ENCODE peak calls at places on chromosome 19, in six cellular contexts. F, Y, R, H, S and V are unnamed samples.

GRCh38 chr19:49339364-49340068 is 4.3 kb downstream of the CD37 start:
- DNase-seq in S (no peak), R (peak), Y (peak), H (peak), F (peak), V (no peak)

GRCh38 chr19:27767234-27767633 is 1445.7 kb downstream of the UQCRFS1 start:
- DNase-seq in H (no peak), S (no peak), F (no peak), R (no peak), Y (no peak), V (no peak)

GRCh38 chr19:37936166-37936565 is 29.2 kb downstream of the SIPA1L3 start:
- DNase-seq in H (no peak), R (peak), S (no peak), F (no peak), Y (no peak), V (no peak)

GRCh38 chr19:33731886-33732285 is 64.8 kb upstream of the KCTD15 start:
- DNase-seq in Y (no peak), F (no peak), H (no peak), S (no peak), R (no peak), V (no peak)

GRCh38 chr19:30649934-30650614 is 277.9 kb downstream of the ZNF536 start:
- DNase-seq in Y (no peak), S (peak), R (no peak), F (peak), H (no peak), V (peak)

GRCh38 chr19:5340637-5341447 is at the start of gene PTPRS:
- DNase-seq in S (no peak), Y (peak), F (peak), H (peak), R (peak), V (peak)

GRCh38 chr19:21047712-21048111 is 27.3 kb downstream of the ZNF430 start:
- DNase-seq in Y (no peak), F (no peak), S (no peak), H (no peak), R (no peak), V (no peak)

GRCh38 chr19:23461120-23461519 is 65.8 kb upstream of the ZNF91 start:
- DNase-seq in Y (no peak), F (no peak), R (no peak), H (no peak), S (no peak), V (no peak)

GRCh38 chr19:15280915-15281683 is 48.9 kb upstream of the EPHX3 start:
- DNase-seq in S (no peak), Y (peak), R (peak), H (no peak), F (peak), V (no peak)

GRCh38 chr19:33226550-33227241 is 1.0 kb upstream of the SLC7A10 start:
- DNase-seq in R (peak), Y (no peak), F (no peak), S (no peak), H (peak), V (no peak)

GRCh38 chr19:10961763-10962536 is 1.1 kb downstream of the SMARCA4 start:
- DNase-seq in S (no peak), Y (no peak), R (no peak), F (peak), H (no peak), V (no peak)

GRCh38 chr19:21117041-21117907 is 24.6 kb upstream of the ZNF431 start:
- DNase-seq in Y (no peak), S (no peak), F (no peak), R (no peak), H (no peak), V (no peak)

GRCh38 chr19:52689804-52690394 is 44.9 kb downstream of the ZNF611 start:
- DNase-seq in H (no peak), F (peak), R (peak), S (no peak), Y (peak), V (no peak)

GRCh38 chr19:48713041-48713863 is 6.3 kb downstream of the MAMSTR start:
- DNase-seq in Y (no peak), S (no peak), H (no peak), R (no peak), F (no peak), V (no peak)

GRCh38 chr19:29687897-29688728 is 22.9 kb downstream of the PLEKHF1 start:
- DNase-seq in H (no peak), R (no peak), S (no peak), F (peak), Y (no peak), V (no peak)

GRCh38 chr19:38877781-38878574 is at the start of gene RINL:
- DNase-seq in F (peak), H (no peak), R (peak), Y (no peak), S (no peak), V (peak)

GRCh38 chr19:45901432-45901903 is 945 bp downstream of the MYPOP start:
- DNase-seq in S (no peak), R (peak), Y (no peak), H (no peak), F (peak), V (no peak)

GRCh38 chr19:12194827-12195500 is 32.1 kb downstream of the ZNF136 start:
- DNase-seq in Y (peak), F (peak), S (no peak), R (peak), H (no peak), V (no peak)

GRCh38 chr19:42281175-42282035 is 12.4 kb downstream of the CIC start:
- DNase-seq in F (peak), H (no peak), S (no peak), R (peak), Y (peak), V (no peak)

GRCh38 chr19:51339687-51340656 is 2.0 kb downstream of the VSIG10L start:
- DNase-seq in Y (peak), H (peak), F (peak), R (peak), S (peak), V (peak)
- TF ChIP-seq POLR2A in Y (no peak), H (peak), F (no peak), R (no peak), S (peak), V (no peak)

GRCh38 chr19:35027851-35028599 is 2.2 kb upstream of the SCN1B start:
- DNase-seq in F (no peak), Y (no peak), R (no peak), H (no peak), S (no peak), V (no peak)
- TF ChIP-seq POLR2AphosphoS5 in F (no peak), Y (no peak), R (no peak), H (peak), S (no peak), V (no peak)

DNA sequence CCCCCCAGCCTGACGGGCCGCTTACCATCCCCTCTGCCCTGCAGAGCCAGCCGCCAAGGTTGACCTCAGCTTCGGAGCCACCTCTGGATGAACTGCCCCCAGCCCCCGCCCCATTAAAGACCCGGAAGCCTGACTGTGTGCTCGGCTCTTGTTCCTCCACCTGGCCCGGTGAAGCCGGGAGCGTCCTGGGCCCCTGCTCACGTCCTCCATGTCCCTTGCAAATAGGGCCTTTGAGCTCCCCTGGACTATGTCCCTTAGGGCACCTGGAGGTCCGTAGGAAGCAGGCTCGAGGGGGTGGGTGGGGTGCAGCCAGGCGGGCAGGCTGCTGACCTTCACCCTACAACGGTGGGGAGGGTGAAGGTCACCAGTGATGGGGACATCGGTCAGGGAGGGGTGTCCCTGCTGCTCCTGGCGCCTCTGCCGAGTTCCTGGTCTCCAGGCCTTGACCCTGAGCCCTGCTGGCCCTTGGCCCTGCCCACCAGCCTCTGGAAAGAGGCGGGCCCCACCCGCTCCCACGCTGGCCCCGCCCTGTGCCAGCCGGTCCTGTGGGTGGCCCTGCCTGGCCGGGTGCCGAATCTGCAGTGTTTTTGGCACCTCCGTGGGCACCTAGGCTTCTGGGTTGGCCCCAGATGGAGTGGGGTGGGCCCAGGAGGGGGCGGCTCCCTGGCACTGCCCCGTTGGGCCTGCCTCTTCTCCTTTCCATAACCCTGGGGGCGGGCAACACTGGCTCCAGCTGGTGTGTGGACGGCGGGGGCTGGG is 3.3 kb downstream of the ATP5F1D start:
- DNase-seq in S (no peak), Y (no peak), F (no peak), H (no peak), R (peak), V (no peak)
- TF ChIP-seq POLR2A in S (no peak), Y (no peak), F (peak), H (no peak), R (peak), V (no peak)

DNA sequence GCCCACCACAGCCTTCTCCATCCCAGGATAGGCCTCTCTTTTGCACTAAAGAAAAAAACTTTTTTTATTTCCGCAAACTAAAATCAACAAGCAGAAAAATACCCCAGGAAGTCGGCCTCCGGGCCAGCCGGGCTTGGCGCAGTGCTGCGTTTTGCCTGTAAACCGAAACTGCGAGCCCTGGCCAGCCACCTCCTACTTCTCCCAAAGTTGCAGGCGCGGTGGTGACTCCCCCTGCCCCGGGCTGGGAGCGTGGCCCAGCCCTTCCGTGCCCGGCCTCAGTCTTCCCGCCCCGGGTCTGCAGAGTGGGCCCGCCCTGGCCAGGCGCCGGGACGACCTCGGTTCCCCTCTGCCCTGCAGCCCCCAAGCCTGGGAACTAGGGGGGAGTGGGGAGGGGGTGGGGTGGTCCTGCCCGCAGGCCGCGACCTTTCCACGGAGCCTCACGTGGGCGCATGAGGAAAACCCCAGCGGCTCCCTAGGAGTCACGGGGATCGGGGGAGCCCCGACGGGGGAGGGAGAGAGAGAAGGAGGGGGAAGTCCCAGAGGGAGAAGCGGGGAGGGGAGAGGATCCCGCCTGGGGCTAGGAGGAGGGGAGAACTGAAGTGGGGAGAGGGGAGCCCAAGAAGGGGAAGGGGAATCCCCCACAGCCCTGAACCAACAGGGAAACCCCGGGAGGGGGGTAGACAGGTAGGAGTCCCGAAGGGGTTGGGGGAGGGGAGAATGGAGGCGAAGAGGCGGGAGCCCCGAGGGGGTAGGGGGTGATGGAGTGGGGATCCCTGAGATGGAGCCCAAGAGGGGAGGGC is 3.0 kb downstream of the GADD45B start:
- DNase-seq in Y (peak), R (peak), S (no peak), H (no peak), F (peak), V (no peak)
- TF ChIP-seq POLR2AphosphoS5 in Y (peak), R (peak), S (no peak), H (peak), F (peak), V (no peak)

GRCh38 chr19:3358919-3359849 is 7.2 kb upstream of the NFIC start:
- DNase-seq in F (no peak), Y (no peak), H (no peak), R (peak), S (no peak), V (peak)
- TF ChIP-seq POLR2A in F (no peak), Y (no peak), H (no peak), R (no peak), S (peak), V (no peak)

GRCh38 chr19:50358483-50359431 is 6.7 kb downstream of the NAPSA start:
- DNase-seq in F (peak), H (no peak), Y (peak), R (peak), S (peak), V (peak)
- TF ChIP-seq POLR2AphosphoS5 in F (peak), H (no peak), Y (peak), R (peak), S (peak), V (peak)

GRCh38 chr19:44754743-44755066 is 6.2 kb downstream of the BCL3 start:
- DNase-seq in H (no peak), F (no peak), Y (no peak), R (no peak), S (no peak), V (no peak)

GRCh38 chr19:44757735-44758505 is 9.4 kb downstream of the BCL3 start:
- DNase-seq in R (peak), S (no peak), H (no peak), Y (no peak), F (peak), V (no peak)

GRCh38 chr19:44755219-44755618 is 6.7 kb downstream of the BCL3 start:
- DNase-seq in S (no peak), H (no peak), F (no peak), Y (no peak), R (no peak), V (no peak)

GRCh38 chr19:44757057-44757734 is 8.7 kb downstream of the BCL3 start:
- DNase-seq in Y (no peak), S (no peak), R (peak), H (no peak), F (no peak), V (no peak)

GRCh38 chr19:44756089-44756562 is 7.6 kb downstream of the BCL3 start:
- DNase-seq in R (no peak), S (no peak), F (no peak), H (no peak), Y (no peak), V (no peak)
- TF ChIP-seq POLR2A in R (no peak), S (no peak), F (no peak), H (no peak), Y (no peak), V (no peak)